ENCODE peak calls at places on chromosomes 3 and 15, in five cellular contexts. J, M, T, A and S are unnamed samples.

GRCh38 chr15:83714888-83715287 is 61.0 kb downstream of the ADAMTSL3 start:
- DNase-seq in J (no peak), M (no peak), T (no peak), A (no peak), S (no peak)

GRCh38 chr3:183895296-183895695 is 10.6 kb upstream of the PARL start:
- DNase-seq in J (no peak), M (no peak), T (no peak), A (no peak), S (no peak)

GRCh38 chr15:25469377-25469776 is 30.6 kb upstream of the UBE3A start:
- DNase-seq in J (no peak), M (no peak), T (no peak), A (no peak), S (no peak)

GRCh38 chr3:162134571-162134970 is 638.0 kb downstream of the OTOL1 start:
- DNase-seq in J (no peak), M (no peak), T (no peak), A (no peak), S (no peak)

GRCh38 chr3:78434801-78435200 is 1333.0 kb downstream of the ROBO1 start:
- DNase-seq in J (no peak), M (no peak), T (no peak), A (no peak), S (no peak)

GRCh38 chr3:99534951-99535704 is 103.3 kb upstream of the COL8A1 start:
- DNase-seq in J (no peak), M (no peak), T (no peak), A (no peak), S (no peak)

GRCh38 chr15:63188937-63189871 is at the start of gene RAB8B:
- DNase-seq in J (peak), M (peak), T (peak), A (peak), S (no peak)

GRCh38 chr3:143283432-143284128 is 164.0 kb downstream of the CHST2 start:
- DNase-seq in J (no peak), M (no peak), T (no peak), A (no peak), S (no peak)

GRCh38 chr3:33058780-33059179 is 38.2 kb downstream of the GLB1 start:
- DNase-seq in J (no peak), M (no peak), T (no peak), A (no peak), S (no peak)

GRCh38 chr3:178320481-178321352 is 215.5 kb upstream of the KCNMB2 start:
- DNase-seq in J (no peak), M (no peak), T (no peak), A (peak), S (peak)

GRCh38 chr3:100454684-100455083 is 37.7 kb upstream of the TMEM45A start:
- DNase-seq in J (no peak), M (no peak), T (no peak), A (no peak), S (peak)

GRCh38 chr3:131356006-131356405 is 25.6 kb upstream of the NUDT16 start:
- DNase-seq in J (no peak), M (no peak), T (no peak), A (no peak), S (no peak)

GRCh38 chr3:44454258-44454657 is 23.2 kb downstream of the ZNF445 start:
- DNase-seq in J (no peak), M (no peak), T (no peak), A (no peak), S (no peak)

GRCh38 chr3:30605706-30606300 is 598 bp upstream of the TGFBR2 start:
- DNase-seq in J (no peak), M (no peak), T (no peak), A (no peak), S (no peak)

GRCh38 chr3:67624687-67625086 is 29.7 kb downstream of the SUCLG2 start:
- DNase-seq in J (no peak), M (no peak), T (no peak), A (no peak), S (no peak)

GRCh38 chr3:163481738-163482137 is 1596.6 kb downstream of the SI start:
- DNase-seq in J (no peak), M (no peak), T (no peak), A (no peak), S (no peak)

GRCh38 chr15:74470631-74471396 is 9.9 kb upstream of the UBL7 start:
- DNase-seq in J (no peak), M (no peak), T (peak), A (no peak), S (no peak)

GRCh38 chr3:116338713-116339112 is 106.6 kb downstream of the LSAMP start:
- DNase-seq in J (no peak), M (peak), T (no peak), A (no peak), S (no peak)

GRCh38 chr3:126954141-126954845 is 28.6 kb upstream of the PLXNA1 start:
- DNase-seq in J (peak), M (no peak), T (peak), A (no peak), S (no peak)

GRCh38 chr3:71101014-71101413 is 482.5 kb downstream of the FOXP1 start:
- DNase-seq in J (no peak), M (no peak), T (no peak), A (no peak), S (peak)

GRCh38 chr3:152047465-152047864 is 174.0 kb downstream of the SUCNR1 start:
- DNase-seq in J (no peak), M (no peak), T (no peak), A (no peak), S (peak)

GRCh38 chr3:124779751-124780191 is 49.5 kb downstream of the UMPS start:
- DNase-seq in J (no peak), M (no peak), T (peak), A (no peak), S (no peak)

GRCh38 chr3:21174461-21174860 is 576.5 kb downstream of the ZNF385D start:
- DNase-seq in J (no peak), M (no peak), T (no peak), A (no peak), S (no peak)

GRCh38 chr3:53166781-53167291 is 5.8 kb downstream of the PRKCD start:
- DNase-seq in J (no peak), M (no peak), T (peak), A (no peak), S (no peak)

GRCh38 chr3:183907176-183907575 is 22.5 kb upstream of the PARL start:
- DNase-seq in J (no peak), M (peak), T (no peak), A (no peak), S (no peak)

GRCh38 chr3:101849714-101850326 is 506 bp downstream of the NFKBIZ start:
- DNase-seq in J (peak), M (peak), T (peak), A (no peak), S (no peak)

GRCh38 chr3:48426944-48427629 is 2.8 kb downstream of the PLXNB1 start:
- DNase-seq in J (no peak), M (no peak), T (no peak), A (no peak), S (no peak)

GRCh38 chr3:186593862-186594261 is 19.0 kb upstream of the AHSG start:
- DNase-seq in J (no peak), M (no peak), T (no peak), A (no peak), S (no peak)

GRCh38 chr3:126932188-126932931 is 50.6 kb upstream of the PLXNA1 start:
- DNase-seq in J (peak), M (no peak), T (no peak), A (no peak), S (no peak)

GRCh38 chr15:75062706-75063105 is 39.3 kb downstream of the PPCDC start:
- DNase-seq in J (no peak), M (no peak), T (no peak), A (no peak), S (no peak)

GRCh38 chr3:62046326-62046725 is 327.0 kb downstream of the FEZF2 start:
- DNase-seq in J (no peak), M (no peak), T (no peak), A (no peak), S (no peak)

GRCh38 chr15:60096157-60096556 is 92.0 kb downstream of the FOXB1 start:
- DNase-seq in J (no peak), M (no peak), T (no peak), A (no peak), S (no peak)

GRCh38 chr3:30644615-30645014 is 38.2 kb downstream of the TGFBR2 start:
- DNase-seq in J (no peak), M (no peak), T (no peak), A (peak), S (peak)

GRCh38 chr15:74664028-74664616 is 31.7 kb downstream of the EDC3 start:
- DNase-seq in J (no peak), M (no peak), T (peak), A (peak), S (no peak)

GRCh38 chr3:65650247-65650646 is 388.5 kb downstream of the MAGI1 start:
- DNase-seq in J (no peak), M (no peak), T (no peak), A (no peak), S (no peak)

GRCh38 chr3:94028093-94028837 is at the start of gene STX19:
- DNase-seq in J (no peak), M (no peak), T (no peak), A (peak), S (no peak)

GRCh38 chr3:11201246-11202024 is 47.1 kb downstream of the HRH1 start:
- DNase-seq in J (no peak), M (no peak), T (no peak), A (no peak), S (no peak)

DNA sequence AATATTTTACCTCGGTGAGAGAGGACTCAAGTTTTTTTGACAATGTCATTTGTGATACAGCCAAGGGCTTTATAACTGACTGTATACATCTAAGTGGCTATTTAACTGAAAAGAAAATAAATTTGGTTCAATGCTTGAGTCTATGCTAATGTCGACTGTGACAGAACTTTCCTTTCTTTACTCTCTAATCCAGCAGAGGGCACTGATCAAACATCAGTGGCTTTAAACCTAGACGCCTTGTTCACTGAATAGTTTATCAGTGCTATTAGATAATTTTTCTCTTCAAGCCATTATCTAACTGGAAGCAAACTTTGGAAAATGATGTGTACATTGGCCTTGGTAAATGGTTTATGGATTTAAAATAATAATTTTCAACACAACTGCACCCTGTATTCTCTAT is 285.1 kb downstream of the CHL1 start:
- DNase-seq in J (no peak), M (no peak), T (no peak), A (no peak), S (no peak)
- TF ChIP-seq CTCF in J (no peak), M (peak), T (no peak), A (no peak), S (peak)

GRCh38 chr15:101121511-101122090 is 130.2 kb downstream of the CHSY1 start:
- DNase-seq in J (peak), M (peak), T (peak), A (peak), S (no peak)
- TF ChIP-seq CTCF in J (no peak), M (peak), T (peak), A (no peak), S (peak)

GRCh38 chr3:189340680-189341460 is 169.1 kb downstream of the TPRG1 start:
- DNase-seq in J (no peak), M (peak), T (no peak), A (peak), S (no peak)
- TF ChIP-seq CTCF in J (peak), M (peak), T (peak), A (peak), S (peak)

DNA sequence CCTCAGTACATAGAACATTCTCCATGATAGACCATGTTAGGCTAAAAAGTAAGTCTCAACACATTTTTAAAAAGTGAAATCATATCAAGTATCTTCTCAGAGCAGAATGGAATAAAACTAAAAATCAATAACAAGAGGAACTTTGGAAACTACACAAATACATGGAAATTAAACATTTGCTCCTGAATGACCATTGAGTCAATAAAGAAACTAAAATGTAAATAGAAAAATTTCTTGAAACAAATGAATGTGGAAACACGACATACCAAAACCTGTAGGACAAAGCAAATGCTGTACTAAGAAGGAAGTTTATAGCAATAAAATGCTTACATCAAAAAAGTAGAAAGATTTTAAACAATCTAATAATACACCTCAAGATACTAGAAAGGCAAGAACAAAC is 33.6 kb downstream of the NEK10 start:
- DNase-seq in J (no peak), M (no peak), T (no peak), A (no peak), S (no peak)
- TF ChIP-seq CTCF in J (no peak), M (no peak), T (no peak), A (no peak), S (no peak)